ENCODE peak calls at places on chromosome 3, in nine cellular contexts. P, I, E, L, N, S, T, H and R are unnamed samples.

GRCh38 chr3:145898487-145898886 is 262.5 kb downstream of the PLOD2 start:
- DNase-seq in P (no peak), I (peak; percentile 13), E (no peak), L (no peak), N (no peak), S (no peak), T (no peak), H (no peak), R (no peak)

GRCh38 chr3:148975277-148975676 is 16.1 kb upstream of the GYG1 start:
- DNase-seq in P (no peak), I (peak; percentile 33), E (no peak), L (no peak), N (no peak), S (no peak), T (no peak), H (no peak), R (no peak)

GRCh38 chr3:118810499-118811035 is 224.1 kb downstream of the IGSF11 start:
- DNase-seq in P (no peak), I (no peak), E (no peak), L (no peak), N (no peak), S (no peak), T (no peak), H (no peak), R (no peak)

GRCh38 chr3:136659253-136659652 is 92.9 kb downstream of the STAG1 start:
- DNase-seq in P (peak; percentile 29), I (peak; percentile 78), E (no peak), L (no peak), N (peak; percentile 29), S (peak; percentile 30), T (no peak), H (no peak), R (no peak)

GRCh38 chr3:193620055-193620454 is 27.0 kb downstream of the OPA1 start:
- DNase-seq in P (no peak), I (no peak), E (no peak), L (no peak), N (no peak), S (no peak), T (no peak), H (no peak), R (no peak)

GRCh38 chr3:183930069-183930468 is 45.4 kb upstream of the PARL start:
- DNase-seq in P (no peak), I (no peak), E (no peak), L (no peak), N (no peak), S (no peak), T (no peak), H (no peak), R (no peak)

GRCh38 chr3:196162679-196163078 is 48.5 kb downstream of the ZDHHC19 start:
- DNase-seq in P (no peak), I (no peak), E (no peak), L (no peak), N (no peak), S (no peak), T (no peak), H (no peak), R (no peak)

GRCh38 chr3:193869221-193870201 is 266.4 kb upstream of the HES1 start:
- DNase-seq in P (peak; percentile 71), I (peak; percentile 81), E (no peak), L (peak; percentile 67), N (peak; percentile 37), S (no peak), T (peak; percentile 85), H (no peak), R (peak; percentile 55)

GRCh38 chr3:100339786-100340185 is 5.2 kb downstream of the NIT2 start:
- DNase-seq in P (no peak), I (no peak), E (no peak), L (no peak), N (no peak), S (no peak), T (no peak), H (no peak), R (no peak)

GRCh38 chr3:123752228-123752627 is 131.9 kb downstream of the MYLK start:
- DNase-seq in P (no peak), I (no peak), E (no peak), L (no peak), N (no peak), S (no peak), T (no peak), H (no peak), R (no peak)

GRCh38 chr3:71491141-71491752 is 92.3 kb downstream of the FOXP1 start:
- DNase-seq in P (no peak), I (no peak), E (no peak), L (no peak), N (no peak), S (no peak), T (no peak), H (no peak), R (no peak)